ENCODE peak calls at places on chromosome 13, in eight cellular contexts. T, O, A, B, I, R, F and U are unnamed samples.

GRCh38 chr13:67934615-67935330 is 704.6 kb upstream of the PCDH9 start:
- DNase-seq in T (no peak), O (no peak), A (no peak), B (no peak), I (no peak), R (no peak), F (no peak), U (no peak)

GRCh38 chr13:45602183-45602582 is 13.4 kb downstream of the ERICH6B start:
- DNase-seq in T (no peak), O (no peak), A (no peak), B (no peak), I (no peak), R (no peak), F (no peak), U (no peak)

GRCh38 chr13:110305949-110306339 is 1.0 kb downstream of the COL4A1 start:
- DNase-seq in T (no peak), O (no peak), A (no peak), B (no peak), I (no peak), R (no peak), F (no peak), U (no peak)

GRCh38 chr13:100646030-100646673 is 28.4 kb downstream of the TMTC4 start:
- DNase-seq in T (peak), O (no peak), A (peak), B (no peak), I (no peak), R (no peak), F (peak), U (peak)

GRCh38 chr13:101649490-101650126 is 197.1 kb downstream of the ITGBL1 start:
- DNase-seq in T (no peak), O (no peak), A (no peak), B (no peak), I (no peak), R (no peak), F (peak), U (no peak)

GRCh38 chr13:112129557-112129956 is 62.6 kb downstream of the SOX1 start:
- DNase-seq in T (no peak), O (no peak), A (no peak), B (no peak), I (no peak), R (no peak), F (no peak), U (no peak)

GRCh38 chr13:80040219-80040976 is 300.5 kb downstream of the SPRY2 start:
- DNase-seq in T (peak), O (no peak), A (no peak), B (no peak), I (no peak), R (no peak), F (peak), U (no peak)

GRCh38 chr13:21359855-21360254 is 99.2 kb downstream of the ZDHHC20 start:
- DNase-seq in T (no peak), O (no peak), A (no peak), B (no peak), I (no peak), R (no peak), F (no peak), U (no peak)

GRCh38 chr13:59510377-59510776 is 653.4 kb downstream of the DIAPH3 start:
- DNase-seq in T (no peak), O (no peak), A (no peak), B (no peak), I (no peak), R (no peak), F (no peak), U (no peak)

GRCh38 chr13:61148211-61148610 is 267.4 kb downstream of the PCDH20 start:
- DNase-seq in T (no peak), O (no peak), A (no peak), B (no peak), I (no peak), R (no peak), F (no peak), U (no peak)

GRCh38 chr13:50518791-50519201 is 324.7 kb downstream of the DLEU7 start:
- DNase-seq in T (no peak), O (no peak), A (no peak), B (no peak), I (no peak), R (no peak), F (peak), U (no peak)

GRCh38 chr13:21971662-21972635 is 301.1 kb downstream of the FGF9 start:
- DNase-seq in T (no peak), O (no peak), A (no peak), B (no peak), I (no peak), R (no peak), F (peak), U (no peak)

GRCh38 chr13:110304256-110304655 is 2.7 kb downstream of the COL4A1 start:
- DNase-seq in T (no peak), O (no peak), A (no peak), B (no peak), I (no peak), R (no peak), F (peak), U (no peak)

GRCh38 chr13:37306778-37307544 is 201.5 kb upstream of the CSNK1A1L start:
- DNase-seq in T (no peak), O (no peak), A (no peak), B (no peak), I (no peak), R (no peak), F (peak), U (no peak)

GRCh38 chr13:39684531-39685137 is 29.2 kb downstream of the COG6 start:
- DNase-seq in T (no peak), O (no peak), A (no peak), B (no peak), I (no peak), R (no peak), F (peak), U (peak)

GRCh38 chr13:94710081-94710809 is 2.1 kb downstream of the SOX21 start:
- DNase-seq in T (no peak), O (no peak), A (no peak), B (no peak), I (no peak), R (no peak), F (no peak), U (peak)
- H3K4me3 ChIP-seq in T (no peak), O (no peak), A (no peak), B (no peak), I (no peak), R (no peak), F (no peak), U (peak)

GRCh38 chr13:33725340-33725739 is 92.6 kb upstream of the RFC3 start:
- DNase-seq in T (no peak), O (no peak), A (no peak), B (no peak), I (no peak), R (no peak), F (no peak), U (no peak)

GRCh38 chr13:33723772-33724435 is 94.0 kb upstream of the RFC3 start:
- DNase-seq in T (peak), O (peak), A (peak), B (no peak), I (peak), R (peak), F (peak), U (peak)

GRCh38 chr13:33730147-33730546 is 87.8 kb upstream of the RFC3 start:
- DNase-seq in T (no peak), O (no peak), A (no peak), B (no peak), I (no peak), R (no peak), F (no peak), U (no peak)

GRCh38 chr13:33727356-33728083 is 90.4 kb upstream of the RFC3 start:
- DNase-seq in T (no peak), O (no peak), A (no peak), B (no peak), I (no peak), R (no peak), F (no peak), U (no peak)

DNA sequence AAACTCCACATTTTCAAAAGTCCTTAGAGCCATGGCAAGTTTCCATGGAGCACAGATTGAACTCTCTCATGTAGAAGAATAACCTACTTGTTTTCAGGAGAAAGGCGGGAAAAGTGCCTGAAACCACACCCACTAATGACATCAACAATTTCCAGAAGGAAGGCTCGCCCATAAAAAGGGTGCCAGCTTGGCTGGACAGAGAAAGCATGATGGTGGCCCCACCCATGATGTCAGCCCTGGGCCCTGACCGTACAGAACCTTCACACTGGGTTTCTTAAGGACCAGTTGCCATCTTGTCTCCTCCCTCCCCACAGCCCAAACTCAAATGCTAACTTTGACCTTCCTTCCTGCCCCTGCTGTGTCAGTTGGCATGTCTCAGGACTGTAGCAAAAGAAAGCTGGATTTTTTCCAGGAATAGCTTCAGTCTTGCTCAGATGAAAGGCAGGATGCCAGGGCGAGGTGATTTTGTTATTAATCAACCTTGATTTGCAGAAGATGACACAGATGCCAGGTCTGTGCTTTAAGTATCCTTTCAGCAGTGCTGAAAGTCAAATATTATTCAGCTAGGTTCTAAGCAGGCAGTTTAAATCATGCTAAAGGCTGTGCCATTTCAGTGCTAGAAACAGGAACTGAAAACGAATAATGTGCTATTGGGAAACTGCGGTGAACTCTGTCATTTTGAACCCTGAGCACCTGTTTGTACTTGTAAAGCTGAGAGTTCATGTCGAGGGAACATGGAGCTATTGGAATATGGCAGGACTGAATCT is 89.5 kb upstream of the RFC3 start:
- DNase-seq in T (no peak), O (peak), A (no peak), B (no peak), I (no peak), R (peak), F (no peak), U (no peak)
- H3K4me3 ChIP-seq in T (no peak), O (no peak), A (no peak), B (no peak), I (no peak), R (no peak), F (no peak), U (no peak)

GRCh38 chr13:98755116-98755515 is 2.6 kb upstream of the SLC15A1 start:
- DNase-seq in T (no peak), O (no peak), A (no peak), B (no peak), I (no peak), R (no peak), F (no peak), U (no peak)

GRCh38 chr13:98755729-98756128 is 3.3 kb upstream of the SLC15A1 start:
- DNase-seq in T (no peak), O (no peak), A (no peak), B (no peak), I (no peak), R (no peak), F (no peak), U (no peak)

GRCh38 chr13:98752111-98752941 is at the start of gene SLC15A1:
- DNase-seq in T (no peak), O (no peak), A (no peak), B (peak), I (no peak), R (no peak), F (no peak), U (peak)

GRCh38 chr13:98751397-98752110 is 918 bp downstream of the SLC15A1 start:
- DNase-seq in T (no peak), O (no peak), A (no peak), B (peak), I (no peak), R (no peak), F (peak), U (peak)

DNA sequence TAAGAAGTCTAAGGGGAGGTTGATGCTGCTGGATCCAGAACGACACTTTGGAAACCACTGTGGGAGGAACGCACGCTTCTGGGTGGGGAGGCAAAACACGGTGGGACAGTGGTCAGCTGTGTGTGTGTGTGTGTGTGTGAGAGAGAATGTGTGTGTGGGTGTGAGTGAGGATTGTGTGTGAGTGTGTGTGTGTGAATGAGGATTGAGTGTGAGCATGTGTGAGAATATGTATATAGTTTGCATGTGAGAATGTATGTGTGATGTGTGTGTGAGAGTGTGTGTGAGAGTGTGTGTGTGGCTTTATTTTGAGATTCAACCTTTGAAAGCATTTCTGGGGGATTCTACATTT is 444 bp upstream of the SLC15A1 start:
- DNase-seq in T (no peak), O (no peak), A (no peak), B (no peak), I (no peak), R (no peak), F (no peak), U (no peak)
- H3K4me3 ChIP-seq in T (no peak), O (peak), A (no peak), B (no peak), I (no peak), R (no peak), F (no peak), U (peak)

GRCh38 chr13:114236224-114236623 is 1.5 kb downstream of the CDC16 start:
- DNase-seq in T (no peak), O (no peak), A (no peak), B (no peak), I (no peak), R (no peak), F (no peak), U (no peak)
- H3K4me3 ChIP-seq in T (no peak), O (peak), A (peak), B (no peak), I (peak), R (peak), F (peak), U (no peak)